ENCODE peak calls at places on chromosomes 5 and 9, in seven cellular contexts. One of them, this sample, is unnamed. For H3K9me3, the result is how much of the 10 kb centered on the place peaks cover.

GRCh38 chr9:130741831-130742449 is 48.4 kb downstream of the EXOSC2 start:
- DNase-seq in Caco-2: no peak
- DNase-seq in heart right ventricle: no peak
- DNase-seq in SJSA1: no peak
- DNase-seq in tibial artery: no peak
- DNase-seq in fibroblast of lung: peak
- DNase-seq in tibial nerve: no peak
- DNase-seq in this sample: no peak

GRCh38 chr9:137176302-137177182 is 4.7 kb upstream of the TMEM210 start:
- DNase-seq in Caco-2: peak
- DNase-seq in heart right ventricle: no peak
- DNase-seq in SJSA1: no peak
- DNase-seq in tibial artery: no peak
- DNase-seq in fibroblast of lung: peak
- DNase-seq in tibial nerve: no peak
- DNase-seq in this sample: peak

GRCh38 chr5:148913985-148914421 is 87.6 kb downstream of the ADRB2 start:
- DNase-seq in Caco-2: peak
- DNase-seq in heart right ventricle: no peak
- DNase-seq in SJSA1: peak
- DNase-seq in tibial artery: no peak
- DNase-seq in fibroblast of lung: peak
- DNase-seq in tibial nerve: no peak
- DNase-seq in this sample: no peak

GRCh38 chr9:84519486-84519885 is 150.0 kb upstream of the NTRK2 start:
- DNase-seq in Caco-2: no peak
- DNase-seq in heart right ventricle: no peak
- DNase-seq in SJSA1: no peak
- DNase-seq in tibial artery: no peak
- DNase-seq in fibroblast of lung: no peak
- DNase-seq in tibial nerve: no peak
- DNase-seq in this sample: no peak

GRCh38 chr9:101711330-101711941 is 27.0 kb downstream of the GRIN3A start:
- DNase-seq in Caco-2: peak
- DNase-seq in heart right ventricle: no peak
- DNase-seq in SJSA1: peak
- DNase-seq in tibial artery: no peak
- DNase-seq in fibroblast of lung: no peak
- DNase-seq in tibial nerve: no peak
- DNase-seq in this sample: peak

GRCh38 chr5:134079748-134080581 is 34.5 kb upstream of the TCF7 start:
- DNase-seq in Caco-2: no peak
- DNase-seq in heart right ventricle: no peak
- DNase-seq in SJSA1: no peak
- DNase-seq in tibial artery: no peak
- DNase-seq in fibroblast of lung: no peak
- DNase-seq in tibial nerve: no peak
- DNase-seq in this sample: no peak

GRCh38 chr5:139462582-139463276 is at the start of gene ECSCR:
- DNase-seq in Caco-2: no peak
- DNase-seq in heart right ventricle: peak
- DNase-seq in SJSA1: no peak
- DNase-seq in tibial artery: no peak
- DNase-seq in fibroblast of lung: no peak
- DNase-seq in tibial nerve: no peak
- DNase-seq in this sample: no peak

GRCh38 chr9:36962721-36963120 is 71.3 kb downstream of the PAX5 start:
- DNase-seq in Caco-2: no peak
- DNase-seq in heart right ventricle: no peak
- DNase-seq in SJSA1: no peak
- DNase-seq in tibial artery: no peak
- DNase-seq in fibroblast of lung: no peak
- DNase-seq in tibial nerve: no peak
- DNase-seq in this sample: no peak

GRCh38 chr9:77883846-77884771 is 147.5 kb downstream of the GNAQ start:
- DNase-seq in Caco-2: no peak
- DNase-seq in heart right ventricle: no peak
- DNase-seq in SJSA1: peak
- DNase-seq in tibial artery: no peak
- DNase-seq in fibroblast of lung: peak
- DNase-seq in tibial nerve: no peak
- DNase-seq in this sample: no peak

GRCh38 chr5:140857177-140857986 is 1.7 kb downstream of the PCDHA10 start:
- DNase-seq in Caco-2: no peak
- DNase-seq in heart right ventricle: no peak
- DNase-seq in SJSA1: no peak
- DNase-seq in tibial artery: no peak
- DNase-seq in fibroblast of lung: no peak
- DNase-seq in tibial nerve: no peak
- DNase-seq in this sample: no peak

GRCh38 chr5:160274483-160274931 is 37.9 kb downstream of the CCNJL start:
- DNase-seq in Caco-2: no peak
- DNase-seq in heart right ventricle: no peak
- DNase-seq in SJSA1: no peak
- DNase-seq in tibial artery: no peak
- DNase-seq in fibroblast of lung: no peak
- DNase-seq in tibial nerve: no peak
- DNase-seq in this sample: no peak

GRCh38 chr9:35835216-35835604 is 6.2 kb downstream of the TMEM8B start:
- DNase-seq in Caco-2: no peak
- DNase-seq in heart right ventricle: no peak
- DNase-seq in SJSA1: no peak
- DNase-seq in tibial artery: no peak
- DNase-seq in fibroblast of lung: no peak
- DNase-seq in tibial nerve: no peak
- DNase-seq in this sample: peak

GRCh38 chr5:172223901-172224873 is 30.2 kb downstream of the EFCAB9 start:
- DNase-seq in Caco-2: no peak
- DNase-seq in heart right ventricle: no peak
- DNase-seq in SJSA1: no peak
- DNase-seq in tibial artery: no peak
- DNase-seq in fibroblast of lung: no peak
- DNase-seq in tibial nerve: no peak
- DNase-seq in this sample: no peak

GRCh38 chr5:106121972-106122605 is 1548.6 kb downstream of the EFNA5 start:
- DNase-seq in Caco-2: peak
- DNase-seq in heart right ventricle: no peak
- DNase-seq in SJSA1: peak
- DNase-seq in tibial artery: no peak
- DNase-seq in fibroblast of lung: no peak
- DNase-seq in tibial nerve: no peak
- DNase-seq in this sample: peak

GRCh38 chr9:132946624-132947295 is 2.3 kb upstream of the TSC1 start:
- DNase-seq in Caco-2: no peak
- DNase-seq in heart right ventricle: no peak
- DNase-seq in SJSA1: peak
- DNase-seq in tibial artery: no peak
- DNase-seq in fibroblast of lung: peak
- DNase-seq in tibial nerve: no peak
- DNase-seq in this sample: no peak

GRCh38 chr9:70218767-70219166 is 40.0 kb upstream of the SMC5 start:
- DNase-seq in Caco-2: no peak
- DNase-seq in heart right ventricle: no peak
- DNase-seq in SJSA1: no peak
- DNase-seq in tibial artery: no peak
- DNase-seq in fibroblast of lung: peak
- DNase-seq in tibial nerve: no peak
- DNase-seq in this sample: no peak

GRCh38 chr5:57989378-57989777 is 470.5 kb downstream of the PLK2 start:
- DNase-seq in Caco-2: peak
- DNase-seq in heart right ventricle: no peak
- DNase-seq in SJSA1: peak
- DNase-seq in tibial artery: no peak
- DNase-seq in fibroblast of lung: no peak
- DNase-seq in tibial nerve: no peak
- DNase-seq in this sample: no peak

GRCh38 chr5:5146530-5147160 is 6.5 kb downstream of the ADAMTS16 start:
- DNase-seq in Caco-2: no peak
- DNase-seq in heart right ventricle: no peak
- DNase-seq in SJSA1: no peak
- DNase-seq in tibial artery: no peak
- DNase-seq in fibroblast of lung: peak
- DNase-seq in tibial nerve: no peak
- DNase-seq in this sample: no peak

GRCh38 chr5:103891151-103891550 is 328.6 kb upstream of the NUDT12 start:
- DNase-seq in Caco-2: no peak
- DNase-seq in heart right ventricle: no peak
- DNase-seq in SJSA1: no peak
- DNase-seq in tibial artery: no peak
- DNase-seq in fibroblast of lung: peak
- DNase-seq in tibial nerve: no peak
- DNase-seq in this sample: peak

GRCh38 chr5:172412724-172413260 is 41.5 kb downstream of the SH3PXD2B start:
- DNase-seq in Caco-2: no peak
- DNase-seq in heart right ventricle: peak
- DNase-seq in SJSA1: peak
- DNase-seq in tibial artery: peak
- DNase-seq in fibroblast of lung: peak
- DNase-seq in tibial nerve: peak
- DNase-seq in this sample: no peak

GRCh38 chr9:129554649-129555048 is 66.3 kb downstream of the C9orf50 start:
- DNase-seq in Caco-2: no peak
- DNase-seq in heart right ventricle: no peak
- DNase-seq in SJSA1: no peak
- DNase-seq in tibial artery: no peak
- DNase-seq in fibroblast of lung: peak
- DNase-seq in tibial nerve: no peak
- DNase-seq in this sample: no peak

DNA sequence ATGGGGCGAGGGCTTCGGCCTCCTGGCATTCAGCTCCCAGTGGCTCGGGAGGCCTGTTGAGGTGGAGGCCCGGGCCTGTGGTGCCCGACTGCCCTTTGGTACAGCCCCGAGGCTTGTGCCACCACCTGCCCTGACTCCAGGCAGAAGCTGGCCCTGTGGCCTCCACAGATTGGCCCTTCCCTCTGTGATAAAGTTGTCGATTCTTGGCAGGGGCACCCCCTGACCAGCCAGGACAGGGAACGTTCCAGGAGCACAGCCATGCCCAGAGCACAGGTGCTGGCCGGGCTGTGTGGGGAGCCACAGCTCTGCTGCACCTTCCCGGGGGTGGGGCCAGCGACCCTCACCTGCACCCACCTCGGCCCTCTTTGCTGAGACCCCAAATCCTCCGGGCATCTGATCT is 32.7 kb downstream of the SLC6A18 start:
- DNase-seq in Caco-2: no peak
- DNase-seq in heart right ventricle: no peak
- DNase-seq in SJSA1: no peak
- DNase-seq in tibial artery: no peak
- DNase-seq in fibroblast of lung: no peak
- DNase-seq in tibial nerve: no peak
- DNase-seq in this sample: no peak
- H3K9me3 ChIP-seq in Caco-2: under half
- H3K9me3 ChIP-seq in heart right ventricle: under half
- H3K9me3 ChIP-seq in SJSA1: under half
- H3K9me3 ChIP-seq in tibial artery: under half
- H3K9me3 ChIP-seq in fibroblast of lung: under half
- H3K9me3 ChIP-seq in tibial nerve: under half
- H3K9me3 ChIP-seq in this sample: under half

DNA sequence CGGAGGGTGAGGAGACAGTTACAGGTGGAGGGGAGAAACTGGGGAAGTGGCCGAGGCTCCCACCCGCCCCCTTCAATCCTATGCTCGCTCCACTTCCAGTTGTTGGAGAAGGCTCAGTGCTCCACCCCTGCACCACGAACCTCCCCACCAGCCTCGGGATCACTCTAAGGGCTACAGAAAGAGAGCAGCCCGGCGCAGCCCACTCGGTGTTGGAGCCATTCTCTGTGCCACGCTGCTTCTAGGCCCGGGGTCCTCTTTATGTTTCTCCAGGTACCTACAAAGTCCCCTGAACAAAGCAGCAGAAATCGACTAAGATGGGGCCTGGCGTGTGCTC is 12.0 kb downstream of the PDGFRB start:
- DNase-seq in Caco-2: no peak
- DNase-seq in heart right ventricle: no peak
- DNase-seq in SJSA1: no peak
- DNase-seq in tibial artery: no peak
- DNase-seq in fibroblast of lung: no peak
- DNase-seq in tibial nerve: no peak
- DNase-seq in this sample: no peak
- H3K4me3 ChIP-seq in Caco-2: no peak
- H3K4me3 ChIP-seq in heart right ventricle: no peak
- H3K4me3 ChIP-seq in SJSA1: no peak
- H3K4me3 ChIP-seq in tibial artery: peak
- H3K4me3 ChIP-seq in fibroblast of lung: no peak
- H3K4me3 ChIP-seq in tibial nerve: peak
- H3K4me3 ChIP-seq in this sample: no peak

DNA sequence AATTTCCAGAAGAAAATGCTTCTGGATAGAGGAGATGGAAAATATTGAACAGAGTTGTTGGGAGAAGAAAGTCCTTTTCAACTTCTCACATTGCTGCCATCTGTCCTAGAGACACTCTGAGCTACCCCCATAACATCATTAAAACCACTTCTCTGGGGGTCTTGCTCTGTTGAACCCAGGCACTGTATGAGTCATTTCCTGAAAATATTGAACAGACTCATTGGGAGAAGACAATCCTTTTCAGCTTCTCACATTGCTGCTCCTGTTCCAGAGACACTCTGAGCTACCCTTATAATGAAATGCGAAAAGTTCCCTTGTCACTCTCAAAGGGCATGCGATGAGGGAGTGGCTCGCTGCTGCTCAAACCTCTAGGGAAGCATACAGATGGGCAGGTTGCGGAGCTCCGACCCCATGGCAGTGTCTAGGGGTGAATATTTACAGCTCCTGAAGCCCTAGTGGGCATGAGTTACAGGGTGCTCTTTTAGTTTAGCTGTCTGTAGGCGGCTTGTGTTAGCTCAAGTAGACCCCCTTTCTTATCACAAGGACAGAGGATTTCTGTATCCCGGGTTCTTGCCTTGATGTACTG is 90.7 kb downstream of the CDKN2A start:
- DNase-seq in Caco-2: no peak
- DNase-seq in heart right ventricle: no peak
- DNase-seq in SJSA1: no peak
- DNase-seq in tibial artery: no peak
- DNase-seq in fibroblast of lung: no peak
- DNase-seq in tibial nerve: no peak
- DNase-seq in this sample: no peak
- H3K9me3 ChIP-seq in Caco-2: under half
- H3K9me3 ChIP-seq in heart right ventricle: half or more
- H3K9me3 ChIP-seq in SJSA1: under half
- H3K9me3 ChIP-seq in tibial artery: under half
- H3K9me3 ChIP-seq in fibroblast of lung: under half
- H3K9me3 ChIP-seq in tibial nerve: under half
- H3K9me3 ChIP-seq in this sample: under half

GRCh38 chr5:76014005-76014404 is 69.2 kb upstream of the SV2C start:
- DNase-seq in Caco-2: no peak
- DNase-seq in heart right ventricle: no peak
- DNase-seq in SJSA1: no peak
- DNase-seq in tibial artery: no peak
- DNase-seq in fibroblast of lung: no peak
- DNase-seq in tibial nerve: no peak
- DNase-seq in this sample: no peak

DNA sequence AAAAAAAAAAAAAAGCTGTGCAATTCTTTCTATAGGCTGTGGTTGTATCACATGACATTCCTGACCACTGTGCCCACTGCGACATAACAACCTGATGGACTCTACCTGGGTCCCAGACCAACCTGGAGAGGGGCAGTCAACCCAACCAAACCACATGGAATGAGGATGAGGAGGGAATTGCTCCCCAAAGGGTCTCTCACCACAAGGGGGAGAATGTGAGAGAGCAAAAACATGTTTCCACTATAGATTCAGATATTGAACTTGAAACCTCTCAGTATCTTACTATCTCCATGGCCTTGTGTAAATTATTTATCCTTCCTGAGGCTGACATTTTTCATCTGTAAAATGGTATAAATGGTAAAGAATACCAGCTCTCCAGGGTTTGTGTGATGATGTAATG is 66.9 kb upstream of the SV2C start:
- DNase-seq in Caco-2: peak
- DNase-seq in heart right ventricle: no peak
- DNase-seq in SJSA1: no peak
- DNase-seq in tibial artery: no peak
- DNase-seq in fibroblast of lung: no peak
- DNase-seq in tibial nerve: no peak
- DNase-seq in this sample: no peak
- H3K4me3 ChIP-seq in Caco-2: no peak
- H3K4me3 ChIP-seq in heart right ventricle: no peak
- H3K4me3 ChIP-seq in SJSA1: no peak
- H3K4me3 ChIP-seq in tibial artery: no peak
- H3K4me3 ChIP-seq in fibroblast of lung: no peak
- H3K4me3 ChIP-seq in tibial nerve: no peak
- H3K4me3 ChIP-seq in this sample: no peak